ENCODE peak calls at places on chromosomes 1 and 21, in four cellular contexts. D is SK-N-SH, M is A549, T is IMR-90. F is an unnamed sample.

GRCh38 chr1:184330884-184331283 is 55.9 kb upstream of the C1orf21 start:
- DNase-seq in D (no peak), T (no peak), M (no peak), F (no peak)

GRCh38 chr1:226004396-226004795 is 5.3 kb upstream of the SDE2 start:
- DNase-seq in T (no peak), M (no peak), D (no peak), F (no peak)

GRCh38 chr21:45971487-45972352 is 9.8 kb upstream of the COL6A1 start:
- DNase-seq in M (no peak), T (peak), D (peak), F (no peak)

GRCh38 chr21:43318841-43319781 is 107.8 kb downstream of the SIK1 start:
- DNase-seq in T (peak), M (no peak), D (peak), F (no peak)

GRCh38 chr1:6358757-6359567 is 34.6 kb downstream of the ACOT7 start:
- DNase-seq in M (no peak), T (peak), D (peak), F (peak)

GRCh38 chr1:72011721-72012120 is 270.6 kb downstream of the NEGR1 start:
- DNase-seq in D (no peak), T (no peak), M (no peak), F (no peak)

GRCh38 chr1:2778220-2778592 is 23.3 kb downstream of the TTC34 start:
- DNase-seq in M (no peak), T (no peak), D (no peak), F (no peak)

GRCh38 chr1:9890224-9890731 is 19.8 kb downstream of the CTNNBIP1 start:
- DNase-seq in M (peak), T (peak), D (no peak), F (no peak)

GRCh38 chr1:172252296-172252695 is 168.2 kb upstream of the C1orf105 start:
- DNase-seq in M (no peak), D (no peak), T (no peak), F (no peak)

GRCh38 chr21:42864812-42865211 is 14.5 kb downstream of the WDR4 start:
- DNase-seq in D (peak), T (no peak), M (no peak), F (no peak)

GRCh38 chr1:23544444-23545389 is 13.7 kb upstream of the E2F2 start:
- DNase-seq in M (peak), D (peak), T (peak), F (peak)

GRCh38 chr1:64923294-64923718 is 43.0 kb downstream of the JAK1 start:
- DNase-seq in T (no peak), M (no peak), D (no peak), F (no peak)

GRCh38 chr1:210293191-210293607 is 35.5 kb upstream of the HHAT start:
- DNase-seq in T (peak), M (no peak), D (no peak), F (no peak)

GRCh38 chr1:172466795-172467407 is 23.0 kb upstream of the PIGC start:
- DNase-seq in T (no peak), M (no peak), D (no peak), F (no peak)

GRCh38 chr1:213931804-213932203 is 56.0 kb upstream of the PROX1 start:
- DNase-seq in D (no peak), M (no peak), T (no peak), F (no peak)

GRCh38 chr21:35525443-35525842 is 476.3 kb upstream of the RUNX1 start:
- DNase-seq in M (no peak), T (peak), D (no peak), F (no peak)

GRCh38 chr1:37038079-37038702 is 3.9 kb upstream of the GRIK3 start:
- DNase-seq in M (peak), T (no peak), D (peak), F (peak)

GRCh38 chr1:63691672-63692425 is 82.0 kb upstream of the ROR1 start:
- DNase-seq in D (peak), T (peak), M (peak), F (peak)

GRCh38 chr1:155177192-155177917 is 3.7 kb downstream of the TRIM46 start:
- DNase-seq in D (peak), M (no peak), T (no peak), F (no peak)

GRCh38 chr1:24503003-24503751 is 541 bp downstream of the RCAN3 start:
- DNase-seq in M (peak), D (peak), T (no peak), F (no peak)

GRCh38 chr21:28239345-28239744 is 753.3 kb downstream of the LTN1 start:
- DNase-seq in T (no peak), D (no peak), M (no peak), F (no peak)

GRCh38 chr1:15849775-15850449 is 2.4 kb downstream of the SPEN start:
- DNase-seq in M (peak), D (peak), T (peak), F (peak)

GRCh38 chr1:22709891-22710687 is 550 bp upstream of the EPHB2 start:
- DNase-seq in M (peak), D (peak), T (peak), F (peak)

GRCh38 chr1:66824771-66825170 is 23.7 kb upstream of the INSL5 start:
- DNase-seq in T (no peak), M (no peak), D (no peak), F (no peak)

GRCh38 chr1:97137862-97138514 is 416.4 kb downstream of the PTBP2 start:
- DNase-seq in M (peak), D (peak), T (peak), F (no peak)

GRCh38 chr1:156524481-156524869 is 23.9 kb upstream of the MEF2D start:
- DNase-seq in D (no peak), M (no peak), T (no peak), F (no peak)

GRCh38 chr1:195530961-195531360 is 1077.3 kb downstream of the KCNT2 start:
- DNase-seq in M (no peak), D (no peak), T (peak), F (no peak)

GRCh38 chr1:21384620-21385019 is 55.3 kb upstream of the NBPF3 start:
- DNase-seq in D (no peak), M (no peak), T (no peak), F (no peak)
- TF ChIP-seq RAD21 in D (no peak), M (no peak), T (no peak), F (no peak)

GRCh38 chr1:38486115-38486514 is 373.5 kb downstream of the RRAGC start:
- DNase-seq in T (no peak), D (no peak), M (no peak), F (no peak)

GRCh38 chr1:38488162-38488898 is 371.2 kb downstream of the RRAGC start:
- DNase-seq in T (no peak), D (no peak), M (no peak), F (no peak)

GRCh38 chr1:38487398-38487797 is 372.2 kb downstream of the RRAGC start:
- DNase-seq in M (no peak), T (no peak), D (no peak), F (no peak)

GRCh38 chr1:38489844-38490270 is 369.7 kb downstream of the RRAGC start:
- DNase-seq in M (peak), T (peak), D (peak), F (peak)
- TF ChIP-seq RAD21 in M (no peak), T (no peak), D (peak), F (peak)

GRCh38 chr1:80218112-80218511 is 1211.6 kb upstream of the ADGRL4 start:
- DNase-seq in T (peak), D (peak), M (no peak), F (no peak)

GRCh38 chr1:80212958-80213357 is 1206.4 kb upstream of the ADGRL4 start:
- DNase-seq in D (no peak), M (no peak), T (no peak), F (no peak)

GRCh38 chr1:80221319-80221718 is 1214.8 kb upstream of the ADGRL4 start:
- DNase-seq in M (no peak), T (no peak), D (no peak), F (no peak)

GRCh38 chr1:80214888-80215540 is 1208.5 kb upstream of the ADGRL4 start:
- DNase-seq in D (no peak), T (no peak), M (no peak), F (no peak)

DNA sequence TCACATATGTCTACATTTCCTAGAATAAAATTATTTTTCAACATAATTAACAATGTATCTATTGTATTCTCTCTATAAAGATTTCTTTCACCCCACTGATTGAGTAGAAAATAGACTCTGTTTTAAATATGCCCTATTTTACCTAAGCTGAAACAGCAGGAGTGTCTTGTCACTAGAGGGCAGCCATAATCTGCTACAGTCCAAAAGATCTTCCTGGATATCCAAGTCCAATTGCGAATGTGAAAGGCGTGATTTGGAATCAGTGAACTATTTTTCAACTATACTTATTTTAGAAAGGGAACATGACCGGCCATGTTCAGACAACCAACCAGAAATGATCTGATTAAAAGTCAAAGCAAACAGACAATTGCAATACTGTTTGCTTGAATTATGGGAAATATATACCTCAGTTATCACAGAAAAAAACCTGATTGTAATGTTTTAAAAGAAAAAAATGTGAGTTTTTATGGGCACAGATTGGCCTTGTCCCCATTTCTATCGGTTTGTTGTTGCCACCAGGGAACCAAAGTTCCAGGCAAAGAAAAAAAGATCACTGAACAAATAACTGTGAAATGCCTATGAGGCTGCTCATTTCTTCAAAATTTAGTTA is 1211.0 kb upstream of the ADGRL4 start:
- DNase-seq in M (peak), D (peak), T (peak), F (no peak)
- TF ChIP-seq RAD21 in M (peak), D (peak), T (peak), F (no peak)

GRCh38 chr1:43851561-43852338 is 81.9 kb upstream of the ARTN start:
- DNase-seq in T (no peak), M (no peak), D (no peak), F (no peak)

GRCh38 chr1:43854473-43854872 is 79.1 kb upstream of the ARTN start:
- DNase-seq in T (no peak), M (no peak), D (no peak), F (no peak)

GRCh38 chr1:43850599-43851233 is 82.9 kb upstream of the ARTN start:
- DNase-seq in T (no peak), M (no peak), D (no peak), F (no peak)

GRCh38 chr1:43856188-43856587 is 77.4 kb upstream of the ARTN start:
- DNase-seq in T (no peak), M (no peak), D (no peak), F (no peak)

GRCh38 chr1:43853161-43853921 is 80.3 kb upstream of the ARTN start:
- DNase-seq in D (peak), T (peak), M (no peak), F (peak)
- TF ChIP-seq RAD21 in D (no peak), T (no peak), M (no peak), F (no peak)

F was measured in K562.